ENCODE peak calls at places on chromosome 16, in eight cellular contexts. A is stimulated activated CD4-positive, alpha-beta T cell treated with anti-CD3 and anti-CD28 coated beads, TNF-alpha, amount 100 ng/mL, for 4 hours; B is H54; P is PC-3; W is CD8-positive, alpha-beta T cell; O is HT1080; C is Caco-2; K is substantia nigra. F is an unnamed sample.

GRCh38 chr16:84360170-84360569 is 8.2 kb upstream of the ATP2C2 start:
- DNase-seq in A (peak), B (no peak), P (peak), W (no peak), O (peak), C (no peak), K (no peak), F (no peak)

GRCh38 chr16:67932462-67932840 is 789 bp upstream of the CTRL start:
- DNase-seq in A (no peak), B (no peak), P (no peak), W (no peak), O (no peak), C (no peak), K (no peak), F (no peak)

GRCh38 chr16:87681990-87682570 is 79.8 kb downstream of the JPH3 start:
- DNase-seq in A (no peak), B (peak), P (no peak), W (no peak), O (peak), C (peak), K (no peak), F (no peak)

GRCh38 chr16:66273036-66273435 is 93.5 kb upstream of the CDH5 start:
- DNase-seq in A (no peak), B (no peak), P (no peak), W (no peak), O (no peak), C (no peak), K (no peak), F (no peak)

GRCh38 chr16:73672135-73672534 is 624.2 kb upstream of the ZFHX3 start:
- DNase-seq in A (no peak), B (no peak), P (no peak), W (no peak), O (no peak), C (no peak), K (no peak), F (no peak)

GRCh38 chr16:2845116-2845515 is 12.9 kb downstream of the PRSS22 start:
- DNase-seq in A (no peak), B (no peak), P (no peak), W (no peak), O (no peak), C (no peak), K (no peak), F (no peak)

GRCh38 chr16:17130733-17131132 is 340.0 kb downstream of the XYLT1 start:
- DNase-seq in A (no peak), B (no peak), P (no peak), W (no peak), O (no peak), C (no peak), K (no peak), F (no peak)

GRCh38 chr16:69706256-69706974 is 19.9 kb downstream of the NQO1 start:
- DNase-seq in A (no peak), B (no peak), P (peak), W (no peak), O (no peak), C (no peak), K (no peak), F (peak)

GRCh38 chr16:391885-392335 is 5.1 kb upstream of the NME4 start:
- DNase-seq in A (peak), B (peak), P (peak), W (peak), O (peak), C (peak), K (no peak), F (no peak)

GRCh38 chr16:27566417-27566816 is 16.5 kb downstream of the KATNIP start:
- DNase-seq in A (no peak), B (no peak), P (no peak), W (no peak), O (no peak), C (no peak), K (no peak), F (no peak)

GRCh38 chr16:57606847-57607501 is 21.5 kb upstream of the ADGRG1 start:
- DNase-seq in A (no peak), B (no peak), P (no peak), W (no peak), O (no peak), C (peak), K (no peak), F (no peak)

GRCh38 chr16:31081428-31082351 is 7.1 kb downstream of the PRSS53 start:
- DNase-seq in A (no peak), B (no peak), P (no peak), W (no peak), O (no peak), C (no peak), K (no peak), F (no peak)

GRCh38 chr16:55710466-55710865 is 54.7 kb downstream of the SLC6A2 start:
- DNase-seq in A (no peak), B (no peak), P (no peak), W (no peak), O (no peak), C (peak), K (no peak), F (peak)

GRCh38 chr16:79186196-79186595 is 414.3 kb downstream of the MAF start:
- DNase-seq in A (no peak), B (no peak), P (no peak), W (no peak), O (no peak), C (no peak), K (no peak), F (no peak)

GRCh38 chr16:81740163-81740562 is 38.9 kb upstream of the PLCG2 start:
- DNase-seq in A (no peak), B (no peak), P (no peak), W (no peak), O (no peak), C (no peak), K (no peak), F (no peak)

GRCh38 chr16:84284168-84284722 is 10.4 kb upstream of the WFDC1 start:
- DNase-seq in A (no peak), B (no peak), P (no peak), W (no peak), O (no peak), C (peak), K (no peak), F (peak)

GRCh38 chr16:17471745-17472075 is 950 bp upstream of the XYLT1 start:
- DNase-seq in A (no peak), B (no peak), P (no peak), W (no peak), O (peak), C (no peak), K (no peak), F (no peak)

GRCh38 chr16:11650641-11651591 is 17.3 kb upstream of the SNN start:
- DNase-seq in A (no peak), B (no peak), P (no peak), W (no peak), O (no peak), C (no peak), K (no peak), F (no peak)

GRCh38 chr16:4085405-4085970 is 30.8 kb downstream of the ADCY9 start:
- DNase-seq in A (no peak), B (no peak), P (no peak), W (no peak), O (no peak), C (peak), K (no peak), F (peak)

GRCh38 chr16:58366247-58367031 is 25.8 kb upstream of the GINS3 start:
- DNase-seq in A (no peak), B (peak), P (peak), W (no peak), O (peak), C (no peak), K (no peak), F (peak)

GRCh38 chr16:89921699-89922476 is 1.3 kb upstream of the TUBB3 start:
- DNase-seq in A (no peak), B (peak), P (peak), W (no peak), O (peak), C (peak), K (no peak), F (peak)

GRCh38 chr16:63652091-63652490 is 1469.8 kb downstream of the CDH11 start:
- DNase-seq in A (no peak), B (no peak), P (no peak), W (no peak), O (no peak), C (no peak), K (no peak), F (no peak)

GRCh38 chr16:50300942-50301625 is 34.7 kb downstream of the ADCY7 start:
- DNase-seq in A (no peak), B (peak), P (no peak), W (no peak), O (no peak), C (no peak), K (no peak), F (no peak)

GRCh38 chr16:11916524-11917285 is 949 bp upstream of the GSPT1 start:
- DNase-seq in A (no peak), B (peak), P (peak), W (no peak), O (peak), C (peak), K (no peak), F (peak)

F was measured in RWPE1.